ENCODE peak calls at places on chromosomes 16 and 17, in four cellular contexts. E, I, G and M are unnamed samples.

GRCh38 chr17:65914784-65915342 is 277.1 kb downstream of the CEP112 start:
- DNase-seq in I (no peak), G (no peak), E (no peak), M (peak)

GRCh38 chr16:82638095-82638798 is 11.5 kb downstream of the CDH13 start:
- DNase-seq in I (no peak), G (no peak), E (no peak), M (peak)

GRCh38 chr17:15180121-15180561 is 85.0 kb downstream of the PMP22 start:
- DNase-seq in E (no peak), G (no peak), I (peak), M (no peak)

GRCh38 chr16:3716831-3717234 is 491 bp downstream of the TRAP1 start:
- DNase-seq in G (no peak), I (no peak), E (no peak), M (peak)

GRCh38 chr16:23837553-23838308 is 1.9 kb downstream of the PRKCB start:
- DNase-seq in I (no peak), G (no peak), E (no peak), M (no peak)

GRCh38 chr17:11742891-11743290 is 144.6 kb downstream of the DNAH9 start:
- DNase-seq in G (peak), E (no peak), I (no peak), M (no peak)

GRCh38 chr17:13736915-13737314 is 135.2 kb upstream of the HS3ST3A1 start:
- DNase-seq in E (peak), I (no peak), G (no peak), M (no peak)

GRCh38 chr17:41107941-41108445 is 2.8 kb downstream of the KRTAP4-9 start:
- DNase-seq in I (no peak), G (no peak), E (no peak), M (peak)

GRCh38 chr17:31310260-31310659 is 3.6 kb downstream of the EVI2B start:
- DNase-seq in G (no peak), E (no peak), I (no peak), M (no peak)

GRCh38 chr17:58303981-58304734 is 23.4 kb upstream of the MPO start:
- DNase-seq in G (peak), I (no peak), E (no peak), M (peak)

GRCh38 chr16:75087040-75087979 is 29.3 kb downstream of the LDHD start:
- DNase-seq in G (peak), E (peak), I (no peak), M (no peak)

GRCh38 chr17:62627904-62628603 is 584 bp downstream of the MRC2 start:
- DNase-seq in G (no peak), I (no peak), E (peak), M (peak)

GRCh38 chr17:35414247-35414646 is 18.1 kb downstream of the SLFN12 start:
- DNase-seq in G (no peak), E (no peak), I (no peak), M (no peak)

GRCh38 chr17:75323043-75323591 is 33.9 kb upstream of the SLC25A19 start:
- DNase-seq in I (peak), G (peak), E (peak), M (peak)

GRCh38 chr16:30430428-30430970 is 669 bp upstream of the DCTPP1 start:
- DNase-seq in G (no peak), E (no peak), I (peak), M (no peak)

GRCh38 chr17:73976676-73977521 is 226.6 kb upstream of the RPL38 start:
- DNase-seq in G (no peak), I (no peak), E (no peak), M (peak)

GRCh38 chr17:197352-197751 is 15.9 kb upstream of the DOC2B start:
- DNase-seq in E (no peak), G (no peak), I (no peak), M (no peak)

GRCh38 chr16:8689686-8690085 is 15.3 kb downstream of the ABAT start:
- DNase-seq in I (no peak), E (no peak), G (no peak), M (no peak)

GRCh38 chr17:19411641-19412040 is 609 bp downstream of the RNF112 start:
- DNase-seq in G (no peak), I (peak), E (no peak), M (no peak)

GRCh38 chr17:44408786-44409185 is 19.3 kb upstream of the ITGA2B start:
- DNase-seq in I (no peak), E (no peak), G (no peak), M (no peak)

GRCh38 chr16:4976079-4976478 is 17.9 kb downstream of the SEC14L5 start:
- DNase-seq in E (no peak), I (no peak), G (no peak), M (no peak)

GRCh38 chr16:15822957-15823356 is 33.9 kb downstream of the MYH11 start:
- DNase-seq in E (no peak), G (peak), I (peak), M (no peak)

GRCh38 chr16:83143788-83144187 is 517.0 kb downstream of the CDH13 start:
- DNase-seq in G (peak), I (no peak), E (no peak), M (peak)

GRCh38 chr17:69761767-69762321 is 313.2 kb upstream of the KCNJ16 start:
- DNase-seq in I (no peak), E (peak), G (no peak), M (peak)

GRCh38 chr16:67644038-67644437 is 906 bp upstream of the CARMIL2 start:
- DNase-seq in I (no peak), G (no peak), E (no peak), M (no peak)